ENCODE peak calls at places on chromosomes 13 and 19, in five cellular contexts. One of them, this sample, is unnamed.

GRCh38 chr13:97430296-97430695 is 3.7 kb upstream of the RAP2A start:
- DNase-seq in astrocyte of the hippocampus: no peak
- DNase-seq in substantia nigra: no peak
- DNase-seq in activated CD4-positive, CD25-positive, alpha-beta regulatory T cell treated with anti-CD3 and anti-CD28 coated beads, Interleukin-2, amount 50 U/mL, for 16 hours: no peak
- DNase-seq in choroid plexus epithelial cell: no peak
- DNase-seq in this sample: no peak

GRCh38 chr19:48506138-48506733 is 5.4 kb downstream of the LMTK3 start:
- DNase-seq in astrocyte of the hippocampus: no peak
- DNase-seq in substantia nigra: no peak
- DNase-seq in activated CD4-positive, CD25-positive, alpha-beta regulatory T cell treated with anti-CD3 and anti-CD28 coated beads, Interleukin-2, amount 50 U/mL, for 16 hours: no peak
- DNase-seq in choroid plexus epithelial cell: peak
- DNase-seq in this sample: no peak

GRCh38 chr19:58089846-58090245 is 8.2 kb downstream of the ZSCAN18 start:
- DNase-seq in astrocyte of the hippocampus: no peak
- DNase-seq in substantia nigra: no peak
- DNase-seq in activated CD4-positive, CD25-positive, alpha-beta regulatory T cell treated with anti-CD3 and anti-CD28 coated beads, Interleukin-2, amount 50 U/mL, for 16 hours: no peak
- DNase-seq in choroid plexus epithelial cell: no peak
- DNase-seq in this sample: no peak

GRCh38 chr19:6800991-6801396 is 28.5 kb downstream of the VAV1 start:
- DNase-seq in astrocyte of the hippocampus: peak
- DNase-seq in substantia nigra: no peak
- DNase-seq in activated CD4-positive, CD25-positive, alpha-beta regulatory T cell treated with anti-CD3 and anti-CD28 coated beads, Interleukin-2, amount 50 U/mL, for 16 hours: no peak
- DNase-seq in choroid plexus epithelial cell: peak
- DNase-seq in this sample: no peak

GRCh38 chr19:39380521-39381502 is 10.1 kb downstream of the PAF1 start:
- DNase-seq in astrocyte of the hippocampus: no peak
- DNase-seq in substantia nigra: no peak
- DNase-seq in activated CD4-positive, CD25-positive, alpha-beta regulatory T cell treated with anti-CD3 and anti-CD28 coated beads, Interleukin-2, amount 50 U/mL, for 16 hours: no peak
- DNase-seq in choroid plexus epithelial cell: no peak
- DNase-seq in this sample: no peak

GRCh38 chr19:43681826-43682225 is 11.9 kb upstream of the PLAUR start:
- DNase-seq in astrocyte of the hippocampus: no peak
- DNase-seq in substantia nigra: no peak
- DNase-seq in activated CD4-positive, CD25-positive, alpha-beta regulatory T cell treated with anti-CD3 and anti-CD28 coated beads, Interleukin-2, amount 50 U/mL, for 16 hours: no peak
- DNase-seq in choroid plexus epithelial cell: no peak
- DNase-seq in this sample: no peak

GRCh38 chr19:42529248-42529764 is 1.0 kb upstream of the CEACAM1 start:
- DNase-seq in astrocyte of the hippocampus: peak
- DNase-seq in substantia nigra: peak
- DNase-seq in activated CD4-positive, CD25-positive, alpha-beta regulatory T cell treated with anti-CD3 and anti-CD28 coated beads, Interleukin-2, amount 50 U/mL, for 16 hours: peak
- DNase-seq in choroid plexus epithelial cell: peak
- DNase-seq in this sample: no peak

GRCh38 chr19:41218249-41218614 is 791 bp upstream of the AXL start:
- DNase-seq in astrocyte of the hippocampus: no peak
- DNase-seq in substantia nigra: no peak
- DNase-seq in activated CD4-positive, CD25-positive, alpha-beta regulatory T cell treated with anti-CD3 and anti-CD28 coated beads, Interleukin-2, amount 50 U/mL, for 16 hours: no peak
- DNase-seq in choroid plexus epithelial cell: no peak
- DNase-seq in this sample: no peak

GRCh38 chr19:46954502-46955004 is 65.1 kb upstream of the NPAS1 start:
- DNase-seq in astrocyte of the hippocampus: no peak
- DNase-seq in substantia nigra: no peak
- DNase-seq in activated CD4-positive, CD25-positive, alpha-beta regulatory T cell treated with anti-CD3 and anti-CD28 coated beads, Interleukin-2, amount 50 U/mL, for 16 hours: no peak
- DNase-seq in choroid plexus epithelial cell: no peak
- DNase-seq in this sample: no peak

GRCh38 chr19:6062961-6063575 is 47.2 kb downstream of the RFX2 start:
- DNase-seq in astrocyte of the hippocampus: no peak
- DNase-seq in substantia nigra: no peak
- DNase-seq in activated CD4-positive, CD25-positive, alpha-beta regulatory T cell treated with anti-CD3 and anti-CD28 coated beads, Interleukin-2, amount 50 U/mL, for 16 hours: no peak
- DNase-seq in choroid plexus epithelial cell: no peak
- DNase-seq in this sample: no peak

GRCh38 chr19:46718157-46718933 is 1.4 kb upstream of the PRKD2 start:
- DNase-seq in astrocyte of the hippocampus: no peak
- DNase-seq in substantia nigra: no peak
- DNase-seq in activated CD4-positive, CD25-positive, alpha-beta regulatory T cell treated with anti-CD3 and anti-CD28 coated beads, Interleukin-2, amount 50 U/mL, for 16 hours: peak
- DNase-seq in choroid plexus epithelial cell: peak
- DNase-seq in this sample: no peak

GRCh38 chr13:47809411-47809810 is 191.7 kb downstream of the SUCLA2 start:
- DNase-seq in astrocyte of the hippocampus: no peak
- DNase-seq in substantia nigra: no peak
- DNase-seq in activated CD4-positive, CD25-positive, alpha-beta regulatory T cell treated with anti-CD3 and anti-CD28 coated beads, Interleukin-2, amount 50 U/mL, for 16 hours: no peak
- DNase-seq in choroid plexus epithelial cell: no peak
- DNase-seq in this sample: no peak

GRCh38 chr19:29749450-29749849 is 34.4 kb upstream of the C19orf12 start:
- DNase-seq in astrocyte of the hippocampus: no peak
- DNase-seq in substantia nigra: no peak
- DNase-seq in activated CD4-positive, CD25-positive, alpha-beta regulatory T cell treated with anti-CD3 and anti-CD28 coated beads, Interleukin-2, amount 50 U/mL, for 16 hours: no peak
- DNase-seq in choroid plexus epithelial cell: no peak
- DNase-seq in this sample: no peak

GRCh38 chr13:27020415-27020814 is 151.2 kb downstream of the USP12 start:
- DNase-seq in astrocyte of the hippocampus: no peak
- DNase-seq in substantia nigra: no peak
- DNase-seq in activated CD4-positive, CD25-positive, alpha-beta regulatory T cell treated with anti-CD3 and anti-CD28 coated beads, Interleukin-2, amount 50 U/mL, for 16 hours: no peak
- DNase-seq in choroid plexus epithelial cell: no peak
- DNase-seq in this sample: no peak

GRCh38 chr19:18589380-18590272 is 1.0 kb downstream of the REX1BD start:
- DNase-seq in astrocyte of the hippocampus: peak
- DNase-seq in substantia nigra: no peak
- DNase-seq in activated CD4-positive, CD25-positive, alpha-beta regulatory T cell treated with anti-CD3 and anti-CD28 coated beads, Interleukin-2, amount 50 U/mL, for 16 hours: peak
- DNase-seq in choroid plexus epithelial cell: peak
- DNase-seq in this sample: peak

GRCh38 chr13:26348966-26349365 is 95.0 kb downstream of the CDK8 start:
- DNase-seq in astrocyte of the hippocampus: no peak
- DNase-seq in substantia nigra: no peak
- DNase-seq in activated CD4-positive, CD25-positive, alpha-beta regulatory T cell treated with anti-CD3 and anti-CD28 coated beads, Interleukin-2, amount 50 U/mL, for 16 hours: no peak
- DNase-seq in choroid plexus epithelial cell: no peak
- DNase-seq in this sample: no peak

This sample was measured in hypothalamus.